ENCODE peak calls at places on chromosome 1, in eight cellular contexts. T is GM19239; D is T-helper 2 cell; S is iris pigment epithelial cell; I is lower lobe of right lung; O is foreskin keratinocyte; H is activated CD4-positive, alpha-beta T cell treated with anti-CD3 and anti-CD28 coated beads, Interleukin-2, amount 50 U/mL, for 1 hour; E is neural crest cell. U is an unnamed sample.

GRCh38 chr1:19074902-19075721 is 118.6 kb upstream of the IFFO2 start:
- DNase-seq in H (no peak), T (no peak), D (no peak), I (peak), E (no peak), S (no peak), O (peak), U (peak)

GRCh38 chr1:246497331-246497915 is 9.7 kb downstream of the SMYD3 start:
- DNase-seq in O (no peak), T (peak), I (no peak), D (no peak), E (no peak), H (no peak), S (peak), U (peak)

GRCh38 chr1:150060260-150060659 is 7.3 kb upstream of the VPS45 start:
- DNase-seq in E (no peak), S (no peak), H (no peak), O (no peak), D (no peak), I (no peak), T (no peak), U (no peak)

GRCh38 chr1:156656779-156657160 is 14.9 kb downstream of the BCAN start:
- DNase-seq in E (no peak), D (no peak), S (no peak), T (no peak), I (no peak), O (no peak), H (no peak), U (no peak)

GRCh38 chr1:240284656-240285427 is 193.2 kb downstream of the FMN2 start:
- DNase-seq in S (no peak), E (no peak), H (no peak), D (no peak), I (no peak), T (no peak), O (no peak), U (peak)

GRCh38 chr1:221887091-221887746 is 145.3 kb upstream of the DUSP10 start:
- DNase-seq in H (no peak), D (no peak), E (no peak), I (peak), S (peak), O (peak), T (no peak), U (peak)

GRCh38 chr1:172976222-172977041 is 74.3 kb downstream of the TNFSF18 start:
- DNase-seq in T (no peak), E (no peak), H (no peak), D (no peak), O (peak), I (no peak), S (peak), U (peak)

GRCh38 chr1:38154089-38154470 is 107.5 kb upstream of the POU3F1 start:
- DNase-seq in T (no peak), O (no peak), I (no peak), E (no peak), D (no peak), S (no peak), H (no peak), U (no peak)

GRCh38 chr1:233459470-233459945 is 132.0 kb downstream of the MAP3K21 start:
- DNase-seq in D (no peak), H (no peak), E (no peak), I (no peak), S (no peak), O (no peak), T (no peak), U (no peak)

GRCh38 chr1:181443231-181443853 is 40.0 kb upstream of the CACNA1E start:
- DNase-seq in H (no peak), E (no peak), T (no peak), O (no peak), D (no peak), S (no peak), I (no peak), U (no peak)

GRCh38 chr1:80278936-80279335 is 1272.4 kb upstream of the ADGRL4 start:
- DNase-seq in T (no peak), D (no peak), S (no peak), H (no peak), E (no peak), I (no peak), O (no peak), U (no peak)

GRCh38 chr1:91609571-91609970 is 108.9 kb downstream of the CDC7 start:
- DNase-seq in T (no peak), E (no peak), D (no peak), I (no peak), O (peak), S (peak), H (no peak), U (peak)

GRCh38 chr1:60949154-60949825 is 133.1 kb upstream of the NFIA start:
- DNase-seq in I (no peak), H (no peak), E (no peak), O (no peak), D (no peak), T (no peak), S (no peak), U (no peak)

GRCh38 chr1:201223852-201224670 is 33.4 kb downstream of the IGFN1 start:
- DNase-seq in H (no peak), S (no peak), D (no peak), T (no peak), O (no peak), E (no peak), I (no peak), U (no peak)

GRCh38 chr1:107669996-107670395 is 295.0 kb downstream of the VAV3 start:
- DNase-seq in H (no peak), S (peak), O (no peak), E (no peak), I (peak), T (no peak), D (no peak), U (peak)

GRCh38 chr1:87134625-87135024 is 194.1 kb upstream of the LMO4 start:
- DNase-seq in E (no peak), H (no peak), T (no peak), I (no peak), D (no peak), S (no peak), O (no peak), U (no peak)

GRCh38 chr1:37537378-37537777 is 16.7 kb downstream of the SNIP1 start:
- DNase-seq in E (no peak), T (no peak), O (peak), D (no peak), I (no peak), H (no peak), S (peak), U (peak)

GRCh38 chr1:200330770-200331428 is 78.9 kb downstream of the ZNF281 start:
- DNase-seq in O (no peak), S (no peak), I (no peak), T (no peak), E (no peak), D (no peak), H (no peak), U (no peak)

GRCh38 chr1:156106624-156107488 is 7.7 kb upstream of the LMNA start:
- DNase-seq in E (no peak), H (no peak), O (no peak), I (no peak), T (no peak), D (no peak), S (no peak), U (peak)

GRCh38 chr1:85199667-85200366 is 999 bp downstream of the SYDE2 start:
- DNase-seq in E (no peak), D (no peak), T (no peak), O (no peak), S (no peak), I (no peak), H (peak), U (no peak)

GRCh38 chr1:38581396-38581795 is 278.2 kb downstream of the RRAGC start:
- DNase-seq in S (no peak), I (no peak), T (no peak), D (no peak), E (no peak), H (no peak), O (no peak), U (no peak)

GRCh38 chr1:153538315-153538821 is 2.4 kb downstream of the S100A5 start:
- DNase-seq in D (no peak), I (no peak), T (no peak), H (no peak), O (no peak), S (no peak), E (no peak), U (peak)

GRCh38 chr1:219173758-219174671 is at the start of gene LYPLAL1:
- DNase-seq in D (peak), E (peak), I (peak), O (peak), T (peak), S (peak), H (peak), U (peak)

GRCh38 chr1:26597629-26598039 is 68.1 kb downstream of the RPS6KA1 start:
- DNase-seq in T (peak), D (no peak), S (peak), E (no peak), O (no peak), I (no peak), H (no peak), U (no peak)

U was measured in NCI-H226.